ENCODE peak calls at places on chromosome 22, in seven cellular contexts. S, Z, R, E, O, U and W are unnamed samples.

GRCh38 chr22:34878996-34879395 is 187.0 kb upstream of the ISX start:
- DNase-seq in S (no peak), Z (no peak), R (no peak), E (no peak), O (no peak), U (no peak), W (no peak)

GRCh38 chr22:48886604-48887393 is 940.9 kb downstream of the BRD1 start:
- DNase-seq in S (no peak), Z (no peak), R (peak), E (no peak), O (peak), U (no peak), W (no peak)

GRCh38 chr22:20471126-20471833 is 24.3 kb downstream of the KLHL22 start:
- DNase-seq in S (no peak), Z (no peak), R (no peak), E (no peak), O (no peak), U (no peak), W (no peak)

GRCh38 chr22:39242389-39242808 is 2.4 kb downstream of the PDGFB start:
- DNase-seq in S (no peak), Z (no peak), R (no peak), E (no peak), O (no peak), U (no peak), W (no peak)

GRCh38 chr22:24474649-24475048 is 20.5 kb upstream of the UPB1 start:
- DNase-seq in S (no peak), Z (no peak), R (no peak), E (no peak), O (no peak), U (no peak), W (no peak)

GRCh38 chr22:19806213-19807160 is 45.9 kb downstream of the TBX1 start:
- DNase-seq in S (peak), Z (peak), R (peak), E (no peak), O (peak), U (peak), W (no peak)

GRCh38 chr22:23064381-23065068 is 5.8 kb upstream of the GNAZ start:
- DNase-seq in S (no peak), Z (no peak), R (peak), E (peak), O (no peak), U (no peak), W (no peak)

GRCh38 chr22:39463931-39464390 is 7.1 kb downstream of the MGAT3 start:
- DNase-seq in S (no peak), Z (peak), R (no peak), E (no peak), O (peak), U (peak), W (no peak)

GRCh38 chr22:26168934-26169311 is 339 bp upstream of the SEZ6L start:
- DNase-seq in S (no peak), Z (no peak), R (no peak), E (no peak), O (no peak), U (no peak), W (no peak)

GRCh38 chr22:27730649-27731433 is 70.7 kb downstream of the MN1 start:
- DNase-seq in S (no peak), Z (no peak), R (peak), E (no peak), O (no peak), U (no peak), W (no peak)

GRCh38 chr22:48578138-48579034 is 1249.3 kb downstream of the BRD1 start:
- DNase-seq in S (no peak), Z (no peak), R (no peak), E (no peak), O (peak), U (no peak), W (no peak)

GRCh38 chr22:29478326-29479276 is 1.4 kb upstream of the NEFH start:
- DNase-seq in S (no peak), Z (no peak), R (no peak), E (no peak), O (no peak), U (no peak), W (peak)

GRCh38 chr22:28977050-28977449 is 84.6 kb downstream of the C22orf31 start:
- DNase-seq in S (no peak), Z (no peak), R (no peak), E (no peak), O (no peak), U (no peak), W (no peak)

GRCh38 chr22:25666308-25666707 is 75.7 kb upstream of the MYO18B start:
- DNase-seq in S (peak), Z (no peak), R (peak), E (no peak), O (peak), U (peak), W (peak)

GRCh38 chr22:26529345-26529744 is 17.1 kb upstream of the TFIP11 start:
- DNase-seq in S (no peak), Z (no peak), R (no peak), E (no peak), O (no peak), U (no peak), W (peak)

GRCh38 chr22:38452373-38453064 is 2.5 kb downstream of the KCNJ4 start:
- DNase-seq in S (no peak), Z (no peak), R (no peak), E (no peak), O (no peak), U (no peak), W (no peak)

GRCh38 chr22:20552450-20552894 is 45.1 kb downstream of the MED15 start:
- DNase-seq in S (peak), Z (no peak), R (peak), E (no peak), O (no peak), U (peak), W (no peak)

GRCh38 chr22:19691721-19692341 is 22.5 kb upstream of the SEPTIN5 start:
- DNase-seq in S (no peak), Z (no peak), R (peak), E (no peak), O (peak), U (peak), W (no peak)

GRCh38 chr22:24554316-24555159 is at the start of gene GUCD1:
- DNase-seq in S (peak), Z (peak), R (no peak), E (no peak), O (no peak), U (no peak), W (peak)

GRCh38 chr22:28442951-28443876 is 236.4 kb downstream of the TTC28 start:
- DNase-seq in S (peak), Z (peak), R (peak), E (no peak), O (peak), U (peak), W (no peak)

GRCh38 chr22:17945851-17946690 is 78.3 kb downstream of the MICAL3 start:
- DNase-seq in S (no peak), Z (no peak), R (peak), E (no peak), O (no peak), U (no peak), W (no peak)

GRCh38 chr22:46652081-46652929 is 32.1 kb downstream of the GRAMD4 start:
- DNase-seq in S (peak), Z (no peak), R (no peak), E (no peak), O (peak), U (no peak), W (no peak)

GRCh38 chr22:27752771-27753170 is 48.8 kb downstream of the MN1 start:
- DNase-seq in S (no peak), Z (no peak), R (peak), E (no peak), O (no peak), U (no peak), W (no peak)

GRCh38 chr22:27283714-27284113 is 517.8 kb downstream of the MN1 start:
- DNase-seq in S (no peak), Z (no peak), R (no peak), E (no peak), O (no peak), U (no peak), W (no peak)

GRCh38 chr22:39529487-39529851 is 3.1 kb downstream of the RPS19BP1 start:
- DNase-seq in S (no peak), Z (no peak), R (no peak), E (no peak), O (no peak), U (no peak), W (no peak)

GRCh38 chr22:47275479-47276218 is 513.2 kb downstream of the TBC1D22A start:
- DNase-seq in S (no peak), Z (no peak), R (peak), E (no peak), O (no peak), U (no peak), W (no peak)

GRCh38 chr22:25668437-25668836 is 73.6 kb upstream of the MYO18B start:
- DNase-seq in S (no peak), Z (no peak), R (no peak), E (no peak), O (no peak), U (no peak), W (no peak)

GRCh38 chr22:46803031-46803880 is 40.8 kb downstream of the TBC1D22A start:
- DNase-seq in S (peak), Z (no peak), R (peak), E (no peak), O (peak), U (peak), W (peak)

GRCh38 chr22:27581688-27582087 is 219.9 kb downstream of the MN1 start:
- DNase-seq in S (peak), Z (no peak), R (peak), E (no peak), O (no peak), U (peak), W (no peak)

GRCh38 chr22:20463324-20464095 is 25.9 kb upstream of the SCARF2 start:
- DNase-seq in S (no peak), Z (no peak), R (no peak), E (no peak), O (no peak), U (no peak), W (peak)

GRCh38 chr22:50199836-50200332 is 927 bp upstream of the SELENOO start:
- DNase-seq in S (no peak), Z (no peak), R (no peak), E (no peak), O (peak), U (no peak), W (no peak)
- TF ChIP-seq POLR2AphosphoS5 in S (no peak), Z (no peak), R (no peak), E (no peak), O (no peak), U (no peak), W (peak)

GRCh38 chr22:30855266-30855665 is 113.3 kb downstream of the MORC2 start:
- DNase-seq in S (no peak), Z (no peak), R (no peak), E (no peak), O (no peak), U (no peak), W (no peak)
- TF ChIP-seq POLR2AphosphoS5 in S (no peak), Z (no peak), R (no peak), E (no peak), O (no peak), U (no peak), W (no peak)

DNA sequence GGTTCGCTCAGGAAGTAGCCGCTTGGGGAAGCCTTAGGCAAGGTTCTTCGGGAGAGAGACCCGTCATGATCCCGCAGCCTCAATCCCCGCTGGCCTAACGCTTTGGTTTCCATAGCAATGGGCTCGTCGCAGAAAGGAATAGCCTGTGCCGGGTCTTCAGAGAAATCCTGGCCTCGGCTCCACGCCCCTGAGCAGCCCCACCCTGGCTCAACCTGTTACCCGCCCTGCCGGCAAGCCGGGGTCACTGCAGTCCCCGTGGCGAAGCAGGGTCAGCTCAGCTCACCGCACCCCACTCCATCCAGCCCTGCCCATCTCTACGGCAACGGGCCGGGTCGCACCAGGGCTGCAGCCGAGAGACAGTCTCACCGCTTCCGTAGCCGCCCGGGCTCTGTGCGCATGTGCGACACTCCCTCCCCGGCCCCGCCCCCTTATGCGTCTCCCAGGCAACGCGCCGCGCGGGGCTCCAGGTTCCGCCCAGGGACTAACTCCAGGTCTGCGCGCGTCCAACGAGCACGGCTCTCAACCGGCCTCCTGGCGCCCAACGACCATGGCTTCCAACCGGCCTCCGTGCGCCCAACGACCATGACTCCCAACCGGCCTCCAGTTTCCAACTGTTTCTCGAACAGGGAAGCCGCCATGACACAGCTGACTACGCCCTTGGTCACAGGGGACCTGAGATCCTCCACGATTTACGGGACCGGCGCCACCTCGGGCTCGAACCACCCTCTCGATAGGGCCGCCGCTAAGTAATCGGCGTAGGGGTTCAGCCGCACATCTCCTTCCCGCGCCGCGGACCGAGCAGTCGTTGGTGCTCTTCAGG is at the start of gene DUSP18:
- DNase-seq in S (peak), Z (peak), R (peak), E (no peak), O (peak), U (peak), W (peak)
- TF ChIP-seq POLR2AphosphoS5 in S (peak), Z (peak), R (peak), E (peak), O (peak), U (peak), W (peak)

DNA sequence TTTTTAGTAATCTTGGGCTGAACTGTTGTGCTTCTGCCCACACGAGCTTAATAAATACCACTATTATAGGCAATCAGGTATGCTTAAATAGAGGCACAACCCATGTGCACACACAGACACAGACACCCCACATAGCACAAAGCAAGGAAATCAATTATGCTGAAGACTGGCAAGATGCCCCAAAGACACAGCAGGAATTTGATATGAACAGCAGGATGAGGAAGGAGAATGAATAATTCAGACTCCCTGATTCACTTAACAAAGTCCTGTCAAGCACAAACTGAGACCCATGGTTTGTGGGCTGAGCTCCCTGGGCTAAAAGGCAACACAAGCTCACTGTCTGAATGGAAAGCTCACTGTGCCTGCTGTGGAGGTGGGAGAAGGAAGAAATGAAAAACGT is 42.5 kb downstream of the RBFOX2 start:
- DNase-seq in S (no peak), Z (no peak), R (no peak), E (no peak), O (no peak), U (no peak), W (no peak)
- TF ChIP-seq POLR2AphosphoS5 in S (no peak), Z (no peak), R (no peak), E (no peak), O (no peak), U (no peak), W (no peak)

GRCh38 chr22:37218771-37219411 is 6.6 kb upstream of the SSTR3 start:
- DNase-seq in S (peak), Z (no peak), R (no peak), E (no peak), O (no peak), U (no peak), W (no peak)
- TF ChIP-seq POLR2AphosphoS5 in S (peak), Z (no peak), R (no peak), E (no peak), O (no peak), U (no peak), W (peak)

DNA sequence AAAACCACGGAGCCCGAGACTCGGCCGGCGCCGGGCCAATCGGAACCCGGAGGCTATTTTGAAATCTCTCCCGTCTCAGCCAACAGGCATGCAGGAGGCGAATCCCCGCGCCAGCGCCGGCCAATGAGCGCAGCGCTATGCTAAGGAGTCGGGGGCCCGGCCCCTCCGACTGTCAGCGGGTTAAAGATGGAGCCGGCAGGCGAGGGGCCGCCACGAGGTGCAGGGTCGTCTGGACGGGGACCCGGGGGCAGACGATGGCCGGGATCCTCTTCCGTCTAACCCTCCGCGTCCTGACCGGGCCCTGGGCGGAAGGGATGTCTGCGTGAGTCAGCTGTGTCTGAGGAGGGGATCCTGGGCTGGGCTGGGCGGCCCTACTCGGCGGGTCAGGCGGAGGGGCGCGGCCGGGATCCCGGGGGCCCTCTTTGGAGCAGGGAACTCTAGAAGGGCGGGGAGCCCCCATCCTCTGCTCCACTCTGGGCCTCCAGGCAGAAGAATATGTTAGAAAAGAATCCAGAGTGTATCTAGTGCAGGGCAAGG is 10.0 kb downstream of the SDF2L1 start:
- DNase-seq in S (peak), Z (peak), R (peak), E (no peak), O (peak), U (peak), W (peak)
- TF ChIP-seq POLR2AphosphoS5 in S (no peak), Z (peak), R (no peak), E (peak), O (no peak), U (no peak), W (no peak)

GRCh38 chr22:42819412-42820069 is 37.5 kb downstream of the ARFGAP3 start:
- DNase-seq in S (no peak), Z (no peak), R (no peak), E (no peak), O (no peak), U (no peak), W (no peak)

GRCh38 chr22:42825796-42826195 is 31.3 kb downstream of the ARFGAP3 start:
- DNase-seq in S (no peak), Z (no peak), R (no peak), E (no peak), O (no peak), U (no peak), W (no peak)

GRCh38 chr22:42820075-42820763 is 36.9 kb downstream of the ARFGAP3 start:
- DNase-seq in S (no peak), Z (no peak), R (no peak), E (no peak), O (no peak), U (no peak), W (no peak)

GRCh38 chr22:42817556-42817955 is 39.5 kb downstream of the ARFGAP3 start:
- DNase-seq in S (no peak), Z (no peak), R (no peak), E (no peak), O (no peak), U (no peak), W (no peak)

DNA sequence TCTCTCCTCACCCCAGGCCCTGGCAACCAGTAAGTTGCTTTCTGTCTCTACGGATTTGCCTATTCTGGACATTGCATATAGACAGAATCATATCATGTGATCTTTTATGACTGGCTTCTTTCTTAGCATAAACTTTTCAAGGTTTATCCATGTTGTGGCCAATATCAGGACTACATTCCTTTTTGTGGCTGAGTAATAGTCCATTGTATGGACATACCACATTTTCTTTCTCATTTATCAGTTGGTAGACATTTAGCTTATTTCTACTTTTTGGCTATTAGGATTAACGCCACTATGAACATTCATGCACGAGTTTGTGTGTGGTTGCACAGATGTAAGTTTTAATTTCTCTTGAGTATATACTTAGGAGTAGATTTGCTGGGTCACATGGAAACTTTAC is 35.7 kb downstream of the ARFGAP3 start:
- DNase-seq in S (no peak), Z (no peak), R (no peak), E (no peak), O (no peak), U (no peak), W (no peak)
- TF ChIP-seq POLR2AphosphoS5 in S (no peak), Z (no peak), R (no peak), E (no peak), O (no peak), U (no peak), W (no peak)

GRCh38 chr22:45271667-45272188 is 13.0 kb upstream of the UPK3A start:
- DNase-seq in S (peak), Z (no peak), R (peak), E (no peak), O (no peak), U (peak), W (peak)

GRCh38 chr22:45276507-45276906 is 8.2 kb upstream of the UPK3A start:
- DNase-seq in S (no peak), Z (no peak), R (no peak), E (no peak), O (no peak), U (no peak), W (no peak)

GRCh38 chr22:45272498-45272897 is 12.3 kb upstream of the UPK3A start:
- DNase-seq in S (no peak), Z (no peak), R (no peak), E (no peak), O (no peak), U (no peak), W (no peak)

GRCh38 chr22:45270095-45271020 is 14.4 kb upstream of the UPK3A start:
- DNase-seq in S (no peak), Z (no peak), R (no peak), E (no peak), O (no peak), U (no peak), W (no peak)

GRCh38 chr22:45273452-45274075 is 11.2 kb upstream of the UPK3A start:
- DNase-seq in S (peak), Z (no peak), R (no peak), E (no peak), O (no peak), U (no peak), W (no peak)
- TF ChIP-seq POLR2AphosphoS5 in S (peak), Z (peak), R (no peak), E (no peak), O (no peak), U (no peak), W (no peak)